ENCODE peak calls at places on chromosome 20, in eight cellular contexts. B, S, K, M, J, L, A and V are unnamed samples.
A peak's percentile ranks its signal among the peaks of the same experiment; 100 is the strongest.

GRCh38 chr20:25309395-25310267 is 61.7 kb downstream of the PYGB start:
- DNase-seq in J (no peak), L (peak; percentile 56), B (peak; percentile 82), K (peak; percentile 66), S (peak; percentile 74), M (no peak), A (peak; percentile 78), V (no peak)

GRCh38 chr20:3887870-3888614 is 1.1 kb upstream of the PANK2 start:
- DNase-seq in M (no peak), A (peak; percentile 72), J (no peak), L (peak; percentile 47), B (peak; percentile 63), S (no peak), K (peak; percentile 32), V (no peak)

GRCh38 chr20:34262488-34263288 is 21.5 kb downstream of the ASIP start:
- DNase-seq in B (peak; percentile 51), M (no peak), A (no peak), J (no peak), S (peak; percentile 49), K (no peak), L (peak; percentile 74), V (no peak)

GRCh38 chr20:59673998-59674445 is 69.7 kb downstream of the PHACTR3 start:
- DNase-seq in B (peak; percentile 6), A (no peak), L (no peak), J (no peak), S (no peak), K (no peak), M (no peak), V (no peak)

GRCh38 chr20:20680991-20681508 is 31.4 kb downstream of the RALGAPA2 start:
- DNase-seq in S (peak; percentile 6), M (peak; percentile 30), K (no peak), L (no peak), J (no peak), B (no peak), A (no peak), V (no peak)

GRCh38 chr20:1324598-1325172 is 4.3 kb downstream of the SDCBP2 start:
- DNase-seq in B (peak; percentile 44), M (no peak), S (no peak), K (no peak), A (peak; percentile 84), J (no peak), L (peak; percentile 76), V (peak; percentile 61)

GRCh38 chr20:41408131-41408789 is 41.6 kb upstream of the EMILIN3 start:
- DNase-seq in M (no peak), A (no peak), J (no peak), L (no peak), B (no peak), K (no peak), S (no peak), V (no peak)

GRCh38 chr20:53413188-53413631 is 180.4 kb downstream of the ZNF217 start:
- DNase-seq in S (peak; percentile 8), J (no peak), L (no peak), K (no peak), M (peak; percentile 88), B (no peak), A (no peak), V (no peak)

GRCh38 chr20:57383447-57384347 is 7.5 kb upstream of the RBM38 start:
- DNase-seq in J (peak; percentile 60), K (no peak), M (no peak), L (no peak), S (no peak), A (no peak), B (no peak), V (no peak)